ENCODE peak calls at places on chromosomes 13 and 19, in five cellular contexts. R is stimulated activated CD8-positive, alpha-beta memory T cell treated with anti-CD3 and anti-CD28 coated beads, Interleukin-7, amount 100 ng/mL, for 1 hour; K is stimulated activated CD4-positive, alpha-beta T cell treated with anti-CD3 and anti-CD28 coated beads, Interleukin-1b, Interleukin-23, amount 100 ng/mL, for 24 hours; S is hippocampal formation; Y is K562. Z is an unnamed sample.

GRCh38 chr13:29753593-29754485 is 96.6 kb downstream of the UBL3 start:
- DNase-seq in R (no peak), Y (no peak), K (no peak), S (no peak), Z (no peak)

GRCh38 chr13:113445791-113446487 is 7.3 kb downstream of the ADPRHL1 start:
- DNase-seq in R (no peak), K (no peak), S (peak), Y (no peak), Z (no peak)

GRCh38 chr19:30362156-30362754 is 9.9 kb upstream of the ZNF536 start:
- DNase-seq in K (no peak), R (no peak), Y (no peak), S (no peak), Z (no peak)

GRCh38 chr13:47798906-47799305 is 202.2 kb downstream of the SUCLA2 start:
- DNase-seq in S (peak), Y (no peak), R (no peak), K (no peak), Z (peak)

GRCh38 chr13:60351326-60351725 is 45.7 kb upstream of the TDRD3 start:
- DNase-seq in K (no peak), S (no peak), Y (no peak), R (no peak), Z (no peak)

GRCh38 chr19:11964496-11964857 is 363 bp upstream of the ZNF763 start:
- DNase-seq in S (no peak), K (no peak), Y (no peak), R (no peak), Z (no peak)

GRCh38 chr13:21964686-21965085 is 293.8 kb downstream of the FGF9 start:
- DNase-seq in K (no peak), R (no peak), Y (no peak), S (no peak), Z (no peak)

GRCh38 chr13:111202745-111203144 is 87.6 kb downstream of the ARHGEF7 start:
- DNase-seq in Y (peak), K (no peak), R (no peak), S (no peak), Z (peak)

GRCh38 chr19:40806385-40807146 is 7.6 kb downstream of the EGLN2 start:
- DNase-seq in R (peak), Y (peak), K (peak), S (peak), Z (peak)

GRCh38 chr13:20217168-20217567 is 15.0 kb downstream of the GJB6 start:
- DNase-seq in R (no peak), S (no peak), Y (no peak), K (no peak), Z (no peak)

GRCh38 chr13:99977334-99977911 is 4.2 kb upstream of the ZIC2 start:
- DNase-seq in R (no peak), Y (no peak), K (no peak), S (no peak), Z (no peak)

GRCh38 chr13:107450426-107450825 is 764.9 kb downstream of the LIG4 start:
- DNase-seq in S (no peak), Y (no peak), R (no peak), K (no peak), Z (no peak)

GRCh38 chr19:39434123-39435076 is 1.3 kb downstream of the RPS16 start:
- DNase-seq in K (no peak), S (no peak), Y (no peak), R (no peak), Z (no peak)

GRCh38 chr13:42064259-42064658 is 15.8 kb downstream of the DGKH start:
- DNase-seq in K (no peak), S (no peak), Y (no peak), R (no peak), Z (no peak)

GRCh38 chr19:6593651-6594416 is 2.9 kb upstream of the CD70 start:
- DNase-seq in R (no peak), K (no peak), S (no peak), Y (no peak), Z (no peak)

GRCh38 chr13:74683411-74683810 is 549.2 kb upstream of the KLF12 start:
- DNase-seq in K (no peak), R (no peak), S (no peak), Y (no peak), Z (peak)

GRCh38 chr19:53463263-53463662 is 4.3 kb upstream of the ZNF813 start:
- DNase-seq in R (no peak), Y (peak), S (peak), K (no peak), Z (no peak)

GRCh38 chr19:41871573-41872383 is 5.3 kb upstream of the CD79A start:
- DNase-seq in R (no peak), Y (no peak), K (no peak), S (no peak), Z (no peak)

GRCh38 chr13:36925603-36926002 is 5.6 kb upstream of the SMAD9 start:
- DNase-seq in S (no peak), Y (no peak), R (no peak), K (no peak), Z (no peak)

GRCh38 chr19:13092608-13093260 is 9.9 kb downstream of the LYL1 start:
- DNase-seq in S (no peak), K (no peak), Y (no peak), R (no peak), Z (no peak)

GRCh38 chr13:48580185-48580803 is 47.4 kb upstream of the RCBTB2 start:
- DNase-seq in R (peak), Y (peak), K (peak), S (peak), Z (peak)

GRCh38 chr13:102089177-102089576 is 312.7 kb downstream of the FGF14 start:
- DNase-seq in K (no peak), S (no peak), Y (no peak), R (no peak), Z (no peak)

GRCh38 chr19:17749912-17750317 is 1.4 kb upstream of the FCHO1 start:
- DNase-seq in S (no peak), Y (peak), K (no peak), R (no peak), Z (no peak)

GRCh38 chr19:7944177-7944761 is 803 bp upstream of the TIMM44 start:
- DNase-seq in Y (peak), S (peak), K (peak), R (peak), Z (peak)

GRCh38 chr13:42807236-42807635 is 25.9 kb downstream of the FAM216B start:
- DNase-seq in R (no peak), S (no peak), K (no peak), Y (no peak), Z (no peak)

Z was measured in erythroblast.